ENCODE peak calls at places on chromosomes 13 and 19, in seven cellular contexts. One of them, this sample, is unnamed.

GRCh38 chr13:20431687-20432384 is 93.8 kb downstream of the CRYL1 start:
- DNase-seq in heart left ventricle: no peak
- DNase-seq in neuronal stem cell: no peak
- DNase-seq in uterus: no peak
- DNase-seq in naive thymus-derived CD4-positive, alpha-beta T cell: no peak
- DNase-seq in heart right ventricle: no peak
- DNase-seq in body of pancreas: no peak
- DNase-seq in this sample: no peak

GRCh38 chr19:13044160-13044853 is 49.0 kb downstream of the NFIX start:
- DNase-seq in heart left ventricle: no peak
- DNase-seq in neuronal stem cell: no peak
- DNase-seq in uterus: no peak
- DNase-seq in naive thymus-derived CD4-positive, alpha-beta T cell: no peak
- DNase-seq in heart right ventricle: no peak
- DNase-seq in body of pancreas: no peak
- DNase-seq in this sample: no peak

GRCh38 chr13:110363009-110363408 is 55.9 kb downstream of the COL4A2 start:
- DNase-seq in heart left ventricle: no peak
- DNase-seq in neuronal stem cell: no peak
- DNase-seq in uterus: peak; percentile 44
- DNase-seq in naive thymus-derived CD4-positive, alpha-beta T cell: no peak
- DNase-seq in heart right ventricle: no peak
- DNase-seq in body of pancreas: no peak
- DNase-seq in this sample: no peak

GRCh38 chr13:24943136-24943535 is 152.8 kb upstream of the PABPC3 start:
- DNase-seq in heart left ventricle: no peak
- DNase-seq in neuronal stem cell: no peak
- DNase-seq in uterus: no peak
- DNase-seq in naive thymus-derived CD4-positive, alpha-beta T cell: no peak
- DNase-seq in heart right ventricle: no peak
- DNase-seq in body of pancreas: no peak
- DNase-seq in this sample: no peak

GRCh38 chr19:6678690-6679109 is 8.7 kb upstream of the TNFSF14 start:
- DNase-seq in heart left ventricle: no peak
- DNase-seq in neuronal stem cell: no peak
- DNase-seq in uterus: no peak
- DNase-seq in naive thymus-derived CD4-positive, alpha-beta T cell: no peak
- DNase-seq in heart right ventricle: no peak
- DNase-seq in body of pancreas: no peak
- DNase-seq in this sample: no peak

GRCh38 chr13:112066624-112067004 is 335 bp upstream of the SOX1 start:
- DNase-seq in heart left ventricle: peak; percentile 55
- DNase-seq in neuronal stem cell: peak; percentile 88
- DNase-seq in uterus: no peak
- DNase-seq in naive thymus-derived CD4-positive, alpha-beta T cell: peak; percentile 78
- DNase-seq in heart right ventricle: peak; percentile 57
- DNase-seq in body of pancreas: no peak
- DNase-seq in this sample: no peak

GRCh38 chr19:13120817-13121216 is 2.8 kb downstream of the NACC1 start:
- DNase-seq in heart left ventricle: no peak
- DNase-seq in neuronal stem cell: no peak
- DNase-seq in uterus: no peak
- DNase-seq in naive thymus-derived CD4-positive, alpha-beta T cell: no peak
- DNase-seq in heart right ventricle: no peak
- DNase-seq in body of pancreas: no peak
- DNase-seq in this sample: no peak

GRCh38 chr13:20713751-20714150 is 10.3 kb downstream of the IL17D start:
- DNase-seq in heart left ventricle: no peak
- DNase-seq in neuronal stem cell: no peak
- DNase-seq in uterus: no peak
- DNase-seq in naive thymus-derived CD4-positive, alpha-beta T cell: no peak
- DNase-seq in heart right ventricle: no peak
- DNase-seq in body of pancreas: no peak
- DNase-seq in this sample: peak; percentile 81

GRCh38 chr19:33472696-33473624 is 48.6 kb downstream of the PEPD start:
- DNase-seq in heart left ventricle: no peak
- DNase-seq in neuronal stem cell: no peak
- DNase-seq in uterus: peak; percentile 23
- DNase-seq in naive thymus-derived CD4-positive, alpha-beta T cell: no peak
- DNase-seq in heart right ventricle: no peak
- DNase-seq in body of pancreas: no peak
- DNase-seq in this sample: no peak

GRCh38 chr19:30492581-30492980 is 120.4 kb downstream of the ZNF536 start:
- DNase-seq in heart left ventricle: no peak
- DNase-seq in neuronal stem cell: no peak
- DNase-seq in uterus: no peak
- DNase-seq in naive thymus-derived CD4-positive, alpha-beta T cell: no peak
- DNase-seq in heart right ventricle: no peak
- DNase-seq in body of pancreas: no peak
- DNase-seq in this sample: no peak

GRCh38 chr19:1214862-1215731 is 9.5 kb downstream of the STK11 start:
- DNase-seq in heart left ventricle: peak; percentile 83
- DNase-seq in neuronal stem cell: no peak
- DNase-seq in uterus: peak; percentile 52
- DNase-seq in naive thymus-derived CD4-positive, alpha-beta T cell: no peak
- DNase-seq in heart right ventricle: peak; percentile 74
- DNase-seq in body of pancreas: peak; percentile 80
- DNase-seq in this sample: peak; percentile 41

GRCh38 chr19:55641376-55642152 is 762 bp downstream of the ZNF580 start:
- DNase-seq in heart left ventricle: no peak
- DNase-seq in neuronal stem cell: no peak
- DNase-seq in uterus: no peak
- DNase-seq in naive thymus-derived CD4-positive, alpha-beta T cell: peak; percentile 41
- DNase-seq in heart right ventricle: no peak
- DNase-seq in body of pancreas: no peak
- DNase-seq in this sample: no peak
- H3K4me1 ChIP-seq in heart left ventricle: peaks cover 20% of the 10 kb centered on the region
- H3K4me1 ChIP-seq in neuronal stem cell: peaks cover 21% of the 10 kb centered on the region
- H3K4me1 ChIP-seq in uterus: peaks cover 29% of the 10 kb centered on the region
- H3K4me1 ChIP-seq in naive thymus-derived CD4-positive, alpha-beta T cell: peaks cover 28% of the 10 kb centered on the region
- H3K4me1 ChIP-seq in heart right ventricle: peaks cover 50% of the 10 kb centered on the region
- H3K4me1 ChIP-seq in body of pancreas: peaks cover 71% of the 10 kb centered on the region
- H3K4me1 ChIP-seq in this sample: peaks cover 22% of the 10 kb centered on the region

DNA sequence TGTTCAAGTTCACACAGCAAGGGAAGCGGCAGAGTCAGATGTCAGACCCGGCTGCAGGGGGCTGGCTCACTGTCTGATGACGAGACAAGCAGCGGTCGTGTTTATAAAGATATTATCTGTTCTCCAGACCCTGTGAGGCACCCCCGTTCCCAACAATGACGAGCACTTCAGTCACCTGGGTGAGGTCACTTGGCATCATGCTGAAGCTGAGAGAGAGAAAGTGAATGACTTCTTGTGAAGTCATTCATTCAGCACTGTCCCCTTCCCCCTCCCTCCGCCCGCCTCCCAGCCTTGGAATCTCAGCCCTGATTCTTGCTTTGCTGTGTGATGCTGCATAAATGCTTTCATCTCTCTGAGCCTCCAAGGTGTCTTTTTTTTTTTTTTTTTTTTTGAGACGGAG is 4.9 kb upstream of the LYPD3 start:
- DNase-seq in heart left ventricle: no peak
- DNase-seq in neuronal stem cell: no peak
- DNase-seq in uterus: no peak
- DNase-seq in naive thymus-derived CD4-positive, alpha-beta T cell: peak; percentile 91
- DNase-seq in heart right ventricle: no peak
- DNase-seq in body of pancreas: no peak
- DNase-seq in this sample: no peak
- H3K27ac ChIP-seq in heart left ventricle: no peak overlapping the region
- H3K27ac ChIP-seq in neuronal stem cell: no peak overlapping the region
- H3K27ac ChIP-seq in uterus: no peak overlapping the region
- H3K27ac ChIP-seq in naive thymus-derived CD4-positive, alpha-beta T cell: peak overlapping the region; percentile 93
- H3K27ac ChIP-seq in heart right ventricle: no peak overlapping the region
- H3K27ac ChIP-seq in body of pancreas: no peak overlapping the region
- H3K27ac ChIP-seq in this sample: no peak overlapping the region

GRCh38 chr13:95620498-95621140 is 23.9 kb downstream of the DZIP1 start:
- DNase-seq in heart left ventricle: no peak
- DNase-seq in neuronal stem cell: no peak
- DNase-seq in uterus: no peak
- DNase-seq in naive thymus-derived CD4-positive, alpha-beta T cell: no peak
- DNase-seq in heart right ventricle: no peak
- DNase-seq in body of pancreas: no peak
- DNase-seq in this sample: no peak
- H3K36me3 ChIP-seq in heart left ventricle: peaks cover 49% of the 10 kb centered on the region
- H3K36me3 ChIP-seq in neuronal stem cell: peaks cover 98% of the 10 kb centered on the region
- H3K36me3 ChIP-seq in uterus: no peaks in the 10 kb centered on the region
- H3K36me3 ChIP-seq in naive thymus-derived CD4-positive, alpha-beta T cell: no peaks in the 10 kb centered on the region
- H3K36me3 ChIP-seq in heart right ventricle: peaks cover 6% of the 10 kb centered on the region
- H3K36me3 ChIP-seq in body of pancreas: no peaks in the 10 kb centered on the region
- H3K36me3 ChIP-seq in this sample: peaks cover 15% of the 10 kb centered on the region

GRCh38 chr19:2255112-2255845 is 938 bp downstream of the JSRP1 start:
- DNase-seq in heart left ventricle: no peak
- DNase-seq in neuronal stem cell: no peak
- DNase-seq in uterus: no peak
- DNase-seq in naive thymus-derived CD4-positive, alpha-beta T cell: no peak
- DNase-seq in heart right ventricle: no peak
- DNase-seq in body of pancreas: no peak
- DNase-seq in this sample: no peak

GRCh38 chr19:2251577-2252480 is 2.7 kb downstream of the AMH start:
- DNase-seq in heart left ventricle: no peak
- DNase-seq in neuronal stem cell: no peak
- DNase-seq in uterus: no peak
- DNase-seq in naive thymus-derived CD4-positive, alpha-beta T cell: no peak
- DNase-seq in heart right ventricle: no peak
- DNase-seq in body of pancreas: no peak
- DNase-seq in this sample: no peak

GRCh38 chr19:2254052-2254872 is 2.0 kb downstream of the JSRP1 start:
- DNase-seq in heart left ventricle: no peak
- DNase-seq in neuronal stem cell: peak; percentile 67
- DNase-seq in uterus: no peak
- DNase-seq in naive thymus-derived CD4-positive, alpha-beta T cell: no peak
- DNase-seq in heart right ventricle: no peak
- DNase-seq in body of pancreas: no peak
- DNase-seq in this sample: no peak

GRCh38 chr19:2252481-2253105 is 3.5 kb downstream of the AMH start:
- DNase-seq in heart left ventricle: no peak
- DNase-seq in neuronal stem cell: no peak
- DNase-seq in uterus: no peak
- DNase-seq in naive thymus-derived CD4-positive, alpha-beta T cell: peak; percentile 32
- DNase-seq in heart right ventricle: no peak
- DNase-seq in body of pancreas: no peak
- DNase-seq in this sample: no peak

DNA sequence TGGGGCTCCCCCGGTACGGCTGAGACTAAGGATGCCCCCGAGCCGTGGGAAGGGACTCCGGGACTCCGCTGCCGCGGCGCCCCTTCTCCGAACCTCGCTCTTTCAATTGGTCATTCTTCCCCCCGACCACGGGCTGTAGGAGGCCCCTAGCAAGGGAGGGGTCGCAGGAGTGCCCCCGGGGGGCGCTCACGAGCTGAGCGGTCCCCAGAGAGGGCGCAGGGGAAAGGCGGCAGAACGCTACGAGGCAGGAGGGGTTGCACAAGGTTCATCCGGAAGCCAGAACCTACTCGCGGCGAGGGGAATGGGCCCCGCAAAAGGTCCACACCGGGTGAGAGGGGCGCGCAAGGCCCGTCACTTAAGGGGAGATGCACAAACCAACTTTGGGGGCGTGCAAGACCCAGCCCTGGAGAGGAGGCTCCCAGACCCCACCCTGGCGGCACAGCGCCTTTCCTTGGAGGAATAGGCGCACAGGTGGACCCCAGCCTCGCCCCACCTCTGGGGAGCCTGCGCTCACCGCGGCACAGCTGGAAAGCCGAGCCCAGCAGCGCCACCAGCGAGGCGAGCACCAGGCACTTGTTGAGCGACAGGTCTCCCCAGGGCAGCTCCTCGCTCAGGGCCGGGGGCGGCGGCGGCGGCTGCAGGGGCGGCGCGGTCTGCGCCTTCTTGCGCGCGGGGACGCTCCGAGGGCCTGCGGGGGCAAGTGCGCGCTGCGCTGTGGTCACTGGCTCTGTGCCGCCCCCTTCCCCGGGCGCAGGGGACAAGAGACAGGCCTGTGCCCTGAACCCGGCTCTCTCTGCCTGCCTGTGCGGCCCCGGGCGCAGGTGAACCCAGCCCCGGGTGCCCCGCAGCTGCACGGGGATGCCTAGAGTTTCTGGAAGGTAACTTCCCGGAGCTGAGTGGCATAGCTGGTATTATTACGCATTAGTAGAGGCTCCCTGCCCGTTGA is 2.8 kb downstream of the JSRP1 start:
- DNase-seq in heart left ventricle: no peak
- DNase-seq in neuronal stem cell: no peak
- DNase-seq in uterus: no peak
- DNase-seq in naive thymus-derived CD4-positive, alpha-beta T cell: peak; percentile 71
- DNase-seq in heart right ventricle: no peak
- DNase-seq in body of pancreas: no peak
- DNase-seq in this sample: no peak
- H3K4me1 ChIP-seq in heart left ventricle: peaks cover 35% of the 10 kb centered on the region
- H3K4me1 ChIP-seq in neuronal stem cell: no peaks in the 10 kb centered on the region
- H3K4me1 ChIP-seq in uterus: peaks cover 30% of the 10 kb centered on the region
- H3K4me1 ChIP-seq in naive thymus-derived CD4-positive, alpha-beta T cell: peaks cover 17% of the 10 kb centered on the region
- H3K4me1 ChIP-seq in heart right ventricle: peaks cover 16% of the 10 kb centered on the region
- H3K4me1 ChIP-seq in body of pancreas: peaks cover 38% of the 10 kb centered on the region
- H3K4me1 ChIP-seq in this sample: no peaks in the 10 kb centered on the region

This sample was measured in ascending aorta.